ENCODE peak calls at places on chromosomes 5 and 9, in six cellular contexts. G, L, V, I, B and R are unnamed samples.

GRCh38 chr5:111513175-111513520 is 813 bp upstream of the STARD4 start:
- DNase-seq in B (no peak), V (no peak), L (no peak), I (no peak), G (no peak), R (no peak)

GRCh38 chr9:27204578-27204977 is 92.4 kb downstream of the EQTN start:
- DNase-seq in L (no peak), V (no peak), I (no peak), G (no peak), B (no peak), R (no peak)

GRCh38 chr9:23587433-23587832 is 238.6 kb downstream of the ELAVL2 start:
- DNase-seq in V (no peak), I (no peak), G (no peak), L (no peak), B (no peak), R (no peak)

GRCh38 chr9:121082075-121082474 is 7.3 kb downstream of the CNTRL start:
- DNase-seq in L (no peak), G (no peak), B (no peak), V (no peak), I (no peak), R (no peak)

GRCh38 chr9:81999806-82000205 is 11.2 kb downstream of the SPATA31D1 start:
- DNase-seq in B (no peak), I (no peak), L (no peak), G (no peak), V (no peak), R (no peak)

GRCh38 chr5:113059232-113059805 is 82.7 kb downstream of the DCP2 start:
- DNase-seq in L (no peak), V (no peak), I (no peak), G (no peak), B (no peak), R (no peak)

GRCh38 chr9:111691686-111692329 is 30.4 kb downstream of the GNG10 start:
- DNase-seq in I (no peak), L (peak; percentile 46), V (peak; percentile 16), B (no peak), G (peak; percentile 15), R (no peak)

GRCh38 chr5:115414406-115415142 is 118.1 kb upstream of the CCDC112 start:
- DNase-seq in I (no peak), L (peak; percentile 13), B (peak; percentile 50), G (peak; percentile 81), V (no peak), R (peak; percentile 52)

GRCh38 chr9:76704601-76705204 is 59.5 kb upstream of the PCA3 start:
- DNase-seq in G (peak; percentile 91), I (no peak), V (peak; percentile 44), L (peak; percentile 70), B (no peak), R (no peak)

GRCh38 chr5:111984044-111984443 is 227.1 kb upstream of the NREP start:
- DNase-seq in I (no peak), V (no peak), L (peak; percentile 42), B (no peak), G (peak; percentile 76), R (no peak)

GRCh38 chr9:121360975-121361374 is 9.1 kb downstream of the STOM start:
- DNase-seq in G (no peak), V (no peak), L (no peak), B (no peak), I (no peak), R (no peak)

GRCh38 chr5:61926911-61927310 is 379.1 kb upstream of the KIF2A start:
- DNase-seq in I (no peak), L (no peak), V (no peak), G (no peak), B (no peak), R (no peak)

GRCh38 chr9:132663120-132663519 is 6.7 kb downstream of the DDX31 start:
- DNase-seq in I (no peak), V (no peak), B (no peak), L (no peak), G (no peak), R (no peak)

GRCh38 chr5:7851617-7852289 is 820 bp upstream of the CFAP90 start:
- DNase-seq in B (no peak), V (no peak), I (peak; percentile 52), L (no peak), G (no peak), R (no peak)

GRCh38 chr9:115694014-115694413 is 459.6 kb upstream of the PAPPA start:
- DNase-seq in V (peak; percentile 22), I (no peak), L (peak; percentile 3), B (peak; percentile 8), G (peak; percentile 92), R (no peak)

GRCh38 chr9:112086627-112087026 is 88.5 kb downstream of the SUSD1 start:
- DNase-seq in B (no peak), G (no peak), L (peak; percentile 38), V (peak; percentile 40), I (peak; percentile 4), R (no peak)

GRCh38 chr9:127349483-127350127 is 47.4 kb upstream of the SLC2A8 start:
- DNase-seq in I (no peak), G (no peak), B (no peak), L (no peak), V (no peak), R (no peak)

GRCh38 chr5:17305964-17306725 is 88.7 kb downstream of the BASP1 start:
- DNase-seq in G (no peak), B (peak; percentile 51), I (no peak), L (no peak), V (peak; percentile 68), R (no peak)

GRCh38 chr9:21070171-21070571 is 7.6 kb downstream of the IFNB1 start:
- DNase-seq in B (peak; percentile 13), I (no peak), V (peak; percentile 48), G (peak; percentile 72), L (no peak), R (no peak)

GRCh38 chr5:98929982-98930355 is 1.2 kb upstream of the CHD1 start:
- DNase-seq in I (no peak), V (no peak), G (no peak), B (peak; percentile 23), L (no peak), R (peak; percentile 54)

GRCh38 chr9:19922476-19923118 is 133.8 kb upstream of the SLC24A2 start:
- DNase-seq in G (no peak), V (peak; percentile 28), L (no peak), I (no peak), B (no peak), R (no peak)

GRCh38 chr9:108580021-108580439 is 275.8 kb downstream of the ACTL7B start:
- DNase-seq in V (peak; percentile 81), I (no peak), L (no peak), G (no peak), B (peak; percentile 27), R (no peak)